ENCODE peak calls at places on chromosomes 2 and 18, in ten cellular contexts. I, F, P, C, A, Y, Q, D, W and T are unnamed samples. For H3K79me2, the result is how much of the 10 kb centered on the place peaks cover.

GRCh38 chr2:105544591-105545377 is 145.9 kb upstream of the FHL2 start:
- DNase-seq in F (no peak), P (no peak), D (no peak), Y (no peak), C (no peak), A (no peak), W (no peak), Q (no peak), I (no peak), T (no peak)

GRCh38 chr18:14075196-14075595 is 57.0 kb downstream of the ZNF519 start:
- DNase-seq in C (no peak), Y (no peak), I (no peak), Q (no peak), F (no peak), A (no peak), D (peak), P (no peak), W (no peak), T (no peak)

GRCh38 chr18:37524546-37525301 is 40.9 kb downstream of the CELF4 start:
- DNase-seq in I (no peak), Q (no peak), A (peak), C (no peak), D (peak), P (no peak), Y (peak), F (no peak), W (no peak), T (no peak)

GRCh38 chr2:171143670-171144062 is 17.0 kb downstream of the TLK1 start:
- DNase-seq in Y (no peak), D (no peak), F (no peak), Q (no peak), W (no peak), A (no peak), P (no peak), I (no peak), C (no peak), T (no peak)

GRCh38 chr2:27400348-27401135 is 8.8 kb downstream of the PPM1G start:
- DNase-seq in Y (no peak), P (no peak), D (no peak), A (no peak), I (no peak), W (no peak), C (no peak), F (no peak), Q (no peak), T (no peak)

GRCh38 chr2:100017633-100018032 is 124.8 kb downstream of the AFF3 start:
- DNase-seq in C (no peak), A (no peak), Q (no peak), Y (no peak), D (no peak), P (peak), W (no peak), I (no peak), F (peak), T (peak)

GRCh38 chr2:163269375-163270021 is 430.9 kb upstream of the KCNH7 start:
- DNase-seq in D (no peak), A (no peak), C (no peak), Y (no peak), W (no peak), P (no peak), F (no peak), Q (no peak), I (no peak), T (no peak)

GRCh38 chr2:55550368-55551102 is 31.0 kb downstream of the CFAP36 start:
- DNase-seq in Y (no peak), D (no peak), F (no peak), I (no peak), P (peak), W (no peak), C (no peak), Q (no peak), A (no peak), T (peak)

GRCh38 chr2:237336131-237336530 is 77.8 kb downstream of the COL6A3 start:
- DNase-seq in F (no peak), A (peak), P (no peak), C (no peak), D (peak), Y (no peak), W (no peak), Q (no peak), I (no peak), T (no peak)

GRCh38 chr18:37543321-37543720 is 22.3 kb downstream of the CELF4 start:
- DNase-seq in D (no peak), A (no peak), W (no peak), P (no peak), F (no peak), C (no peak), Y (no peak), Q (no peak), I (no peak), T (no peak)

GRCh38 chr2:121205321-121205942 is 79.6 kb downstream of the TFCP2L1 start:
- DNase-seq in Q (peak), I (no peak), W (no peak), Y (no peak), P (peak), C (peak), A (no peak), F (no peak), D (no peak), T (peak)

GRCh38 chr2:50953021-50953420 is 78.9 kb downstream of the NRXN1 start:
- DNase-seq in C (no peak), I (no peak), F (no peak), A (no peak), D (no peak), P (peak), Q (no peak), W (peak), Y (no peak), T (peak)

GRCh38 chr2:173076557-173077345 is 1.1 kb downstream of the MAP3K20 start:
- DNase-seq in D (peak), A (peak), Y (peak), I (peak), F (peak), Q (peak), C (no peak), W (no peak), P (peak), T (peak)

GRCh38 chr18:70234667-70235459 is 29.4 kb upstream of the RTTN start:
- DNase-seq in Y (no peak), F (no peak), D (peak), P (peak), A (no peak), W (no peak), C (no peak), Q (no peak), I (no peak), T (peak)

GRCh38 chr2:180742809-180743208 is 237.6 kb upstream of the UBE2E3 start:
- DNase-seq in P (peak), I (no peak), W (no peak), D (peak), C (peak), Y (no peak), A (no peak), Q (no peak), F (no peak), T (no peak)

GRCh38 chr2:62934501-62934900 is 116.1 kb upstream of the OTX1 start:
- DNase-seq in Q (no peak), D (no peak), F (no peak), W (no peak), A (no peak), Y (no peak), P (no peak), I (no peak), C (no peak), T (no peak)

GRCh38 chr18:56038258-56039030 is 450.5 kb upstream of the TCF4 start:
- DNase-seq in A (no peak), Q (peak), I (no peak), D (no peak), P (no peak), W (no peak), C (no peak), F (peak), Y (no peak), T (no peak)

GRCh38 chr2:203629699-203630098 is 76.7 kb upstream of the CD28 start:
- DNase-seq in F (no peak), D (no peak), P (no peak), W (no peak), A (no peak), C (no peak), Q (no peak), I (no peak), Y (no peak), T (no peak)

GRCh38 chr2:21746499-21746898 is 622.7 kb downstream of the TDRD15 start:
- DNase-seq in F (no peak), C (no peak), D (no peak), Q (no peak), Y (no peak), W (no peak), A (no peak), P (no peak), I (no peak), T (no peak)

GRCh38 chr2:109171444-109172334 is 42.7 kb downstream of the SH3RF3 start:
- DNase-seq in P (peak), C (no peak), A (no peak), W (no peak), Y (peak), I (no peak), Q (peak), D (no peak), F (no peak), T (peak)

GRCh38 chr2:25276569-25277465 is 64.9 kb downstream of the DNMT3A start:
- DNase-seq in F (peak), C (no peak), I (no peak), W (no peak), P (no peak), D (peak), A (peak), Q (peak), Y (peak), T (peak)

GRCh38 chr2:221518201-221518936 is 53.7 kb downstream of the EPHA4 start:
- DNase-seq in A (no peak), C (peak), I (no peak), F (no peak), D (peak), P (peak), W (no peak), Y (no peak), Q (no peak), T (peak)

GRCh38 chr2:21811541-21811940 is 687.8 kb downstream of the TDRD15 start:
- DNase-seq in P (no peak), Y (no peak), A (no peak), C (no peak), Q (no peak), W (no peak), I (no peak), D (no peak), F (no peak), T (no peak)

GRCh38 chr2:63218800-63219511 is 168.3 kb downstream of the OTX1 start:
- DNase-seq in Y (no peak), P (no peak), D (no peak), I (no peak), C (peak), A (no peak), F (peak), Q (no peak), W (no peak), T (no peak)

GRCh38 chr2:723761-724160 is 46.6 kb upstream of the TMEM18 start:
- DNase-seq in Q (no peak), C (no peak), D (no peak), W (no peak), P (no peak), A (no peak), Y (no peak), F (no peak), I (no peak), T (no peak)

DNA sequence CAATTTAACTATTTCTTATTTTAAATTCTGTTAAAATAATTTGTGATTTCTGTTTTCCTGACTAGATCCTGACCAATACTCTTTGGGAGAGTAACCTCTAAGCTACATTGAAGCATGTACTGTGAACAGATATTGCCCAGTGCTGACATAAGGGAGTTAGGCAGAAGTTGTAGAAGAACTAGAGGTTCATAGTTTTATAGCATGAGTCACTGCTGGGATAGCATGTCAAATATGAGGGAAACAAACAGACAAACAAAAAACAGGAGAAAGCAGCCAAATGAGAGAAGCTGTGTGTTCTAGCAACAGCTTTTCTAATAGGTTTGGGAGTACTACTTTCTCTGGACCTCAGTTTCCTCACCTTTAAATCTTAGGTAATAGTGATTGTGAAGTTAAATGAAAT is 72.4 kb downstream of the CERS6 start:
- DNase-seq in I (no peak), D (no peak), P (no peak), Y (no peak), C (no peak), A (no peak), F (no peak), W (no peak), Q (no peak), T (no peak)
- H3K79me2 ChIP-seq in I (under half), D (under half), P (under half), Y (half or more), C (under half), A (half or more), F (under half), W (half or more), Q (under half), T (under half)

GRCh38 chr2:228094377-228094921 is 87.0 kb downstream of the SPHKAP start:
- DNase-seq in I (no peak), F (no peak), P (peak), A (no peak), Y (no peak), D (no peak), Q (no peak), C (no peak), W (no peak), T (no peak)

GRCh38 chr2:228086561-228086960 is 94.9 kb downstream of the SPHKAP start:
- DNase-seq in D (no peak), F (no peak), A (no peak), I (no peak), Q (no peak), W (no peak), C (no peak), P (no peak), Y (no peak), T (no peak)

GRCh38 chr2:228092056-228092455 is 89.4 kb downstream of the SPHKAP start:
- DNase-seq in Y (no peak), F (no peak), W (no peak), C (no peak), I (no peak), D (no peak), A (no peak), Q (no peak), P (no peak), T (no peak)
- H3K79me2 ChIP-seq in Y (under half), F (under half), W (under half), C (under half), I (under half), D (under half), A (under half), Q (under half), P (under half), T (under half)

DNA sequence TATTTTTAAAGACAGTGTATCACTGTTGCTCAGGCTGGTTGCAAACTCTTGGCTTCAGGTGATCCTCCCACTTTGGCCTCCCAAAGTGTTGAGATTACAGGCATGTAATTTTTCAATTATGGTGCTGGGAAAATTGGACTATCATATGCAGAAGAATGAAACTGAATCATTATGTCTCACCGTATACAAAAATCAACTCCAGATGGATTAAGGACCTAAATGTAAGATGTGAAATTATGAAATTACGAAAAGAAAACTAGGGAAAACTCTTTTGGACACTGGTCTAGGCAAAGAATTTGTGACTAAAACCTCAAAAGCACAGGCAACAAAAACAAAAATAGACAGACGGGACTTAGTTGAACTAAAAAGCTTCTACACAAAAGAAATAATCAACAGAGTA is 31.2 kb downstream of the MAP3K2 start:
- DNase-seq in P (no peak), W (no peak), D (no peak), Q (no peak), F (no peak), Y (no peak), A (no peak), C (no peak), I (no peak), T (no peak)
- H3K79me2 ChIP-seq in P (half or more), W (under half), D (under half), Q (half or more), F (half or more), Y (half or more), A (half or more), C (half or more), I (half or more), T (under half)

GRCh38 chr2:160300203-160300602 is 100.1 kb upstream of the ITGB6 start:
- DNase-seq in A (no peak), C (no peak), Q (no peak), W (no peak), D (no peak), I (no peak), F (no peak), P (no peak), Y (no peak), T (no peak)
- H3K79me2 ChIP-seq in A (under half), C (under half), Q (under half), W (under half), D (under half), I (under half), F (under half), P (under half), Y (under half), T (under half)

GRCh38 chr2:45897836-45898235 is 246.4 kb downstream of the PRKCE start:
- DNase-seq in I (no peak), A (no peak), Y (no peak), C (no peak), W (no peak), F (no peak), P (no peak), D (no peak), Q (no peak), T (no peak)
- H3K79me2 ChIP-seq in I (under half), A (under half), Y (under half), C (under half), W (under half), F (under half), P (under half), D (under half), Q (under half), T (under half)

DNA sequence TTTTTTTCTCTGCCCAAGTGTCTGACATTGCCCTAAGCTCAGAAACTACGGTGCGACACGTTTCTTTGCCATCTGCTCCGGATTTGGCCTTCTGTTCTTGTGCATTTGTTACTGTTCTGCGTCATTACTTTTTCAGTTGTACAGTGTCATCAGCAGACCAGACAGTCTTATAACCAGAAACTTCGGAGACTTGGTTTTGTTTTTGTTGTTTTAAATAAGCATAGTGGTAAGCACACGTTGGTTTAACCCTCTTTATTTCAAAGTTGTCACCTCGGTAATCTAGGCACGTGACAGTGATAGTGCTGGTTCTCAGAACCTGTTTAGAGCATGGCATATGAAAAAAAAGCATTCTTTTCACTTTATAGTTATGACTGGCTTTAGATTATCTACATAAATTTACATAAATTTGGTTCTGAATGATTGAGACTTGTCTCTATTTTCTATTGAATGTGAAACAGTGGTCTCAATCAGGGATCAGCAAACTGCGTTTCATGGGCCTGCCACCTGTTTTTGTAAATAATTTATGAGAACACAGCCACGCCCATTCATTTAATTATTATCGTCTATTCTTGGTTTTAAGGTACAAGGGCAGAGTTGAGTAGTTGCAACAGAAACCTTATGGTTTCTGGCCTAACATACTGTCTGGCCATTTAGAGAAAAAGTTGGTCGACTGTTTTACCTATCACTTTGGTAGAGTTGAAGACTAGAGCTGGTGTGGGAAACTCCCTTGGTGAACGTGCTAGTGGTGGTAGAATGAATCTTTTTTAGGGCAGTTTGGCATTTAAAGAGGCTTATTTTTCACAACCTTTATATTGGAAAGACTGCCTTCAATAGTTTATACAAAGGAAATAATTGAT is 106.5 kb downstream of the ZNF532 start:
- DNase-seq in F (no peak), D (no peak), Y (no peak), Q (no peak), I (no peak), A (no peak), W (no peak), C (no peak), P (no peak), T (no peak)
- H3K79me2 ChIP-seq in F (under half), D (under half), Y (under half), Q (under half), I (under half), A (under half), W (under half), C (under half), P (under half), T (under half)